ENCODE peak calls at places on chromosomes 2 and 18, in seven cellular contexts. Z, K, X, E, M, W and F are unnamed samples. For H3K36me3 and H3K9me3, the result is how much of the 10 kb centered on the place peaks cover.

GRCh38 chr18:63762518-63762917 is 12.7 kb upstream of the SERPINB7 start:
- DNase-seq in W (no peak), M (no peak), Z (no peak), K (no peak), X (no peak), E (no peak), F (no peak)

GRCh38 chr2:157420771-157421323 is 23.0 kb downstream of the CYTIP start:
- DNase-seq in X (no peak), W (no peak), K (no peak), Z (no peak), E (no peak), M (peak), F (no peak)

GRCh38 chr2:232231514-232231913 is 147.0 kb upstream of the ALPP start:
- DNase-seq in K (no peak), Z (no peak), M (no peak), E (no peak), W (no peak), X (no peak), F (peak)

GRCh38 chr18:65422544-65423136 is 328.2 kb upstream of the CDH7 start:
- DNase-seq in M (no peak), W (no peak), K (no peak), Z (no peak), E (no peak), X (no peak), F (no peak)

GRCh38 chr2:201930043-201930442 is 103.6 kb upstream of the FZD7 start:
- DNase-seq in X (no peak), W (no peak), E (no peak), M (no peak), K (no peak), Z (no peak), F (no peak)

GRCh38 chr18:6976935-6977334 is 140.7 kb downstream of the LAMA1 start:
- DNase-seq in K (no peak), X (no peak), M (no peak), E (no peak), Z (no peak), W (no peak), F (no peak)

GRCh38 chr2:15092691-15093090 is 460.2 kb downstream of the LRATD1 start:
- DNase-seq in X (no peak), Z (no peak), E (no peak), M (no peak), W (no peak), K (no peak), F (no peak)

GRCh38 chr18:44916429-44917183 is 235.9 kb downstream of the SETBP1 start:
- DNase-seq in X (no peak), Z (no peak), E (no peak), W (no peak), K (no peak), M (no peak), F (no peak)

GRCh38 chr18:3605562-3606443 is 155.8 kb downstream of the TGIF1 start:
- DNase-seq in W (no peak), M (peak), E (no peak), K (no peak), Z (no peak), X (no peak), F (no peak)

GRCh38 chr18:13181765-13182164 is 36.8 kb upstream of the LDLRAD4 start:
- DNase-seq in Z (no peak), W (no peak), M (no peak), X (no peak), K (no peak), E (no peak), F (no peak)

GRCh38 chr2:171483793-171484192 is 38.5 kb upstream of the CYBRD1 start:
- DNase-seq in Z (no peak), X (no peak), M (no peak), E (no peak), W (no peak), K (no peak), F (no peak)

GRCh38 chr2:174009488-174010223 is 44.5 kb upstream of the SP3 start:
- DNase-seq in K (no peak), W (no peak), M (no peak), Z (no peak), X (no peak), E (no peak), F (no peak)

GRCh38 chr2:237191693-237192076 is 106.0 kb downstream of the COPS8 start:
- DNase-seq in Z (no peak), W (no peak), E (no peak), X (peak), M (no peak), K (no peak), F (no peak)

GRCh38 chr18:48036641-48037421 is 106.4 kb upstream of the SMAD2 start:
- DNase-seq in Z (no peak), M (peak), K (peak), E (no peak), W (no peak), X (peak), F (no peak)

GRCh38 chr2:211468881-211469280 is 912.5 kb downstream of the CPS1 start:
- DNase-seq in M (no peak), X (no peak), Z (no peak), K (no peak), E (no peak), W (no peak), F (no peak)

DNA sequence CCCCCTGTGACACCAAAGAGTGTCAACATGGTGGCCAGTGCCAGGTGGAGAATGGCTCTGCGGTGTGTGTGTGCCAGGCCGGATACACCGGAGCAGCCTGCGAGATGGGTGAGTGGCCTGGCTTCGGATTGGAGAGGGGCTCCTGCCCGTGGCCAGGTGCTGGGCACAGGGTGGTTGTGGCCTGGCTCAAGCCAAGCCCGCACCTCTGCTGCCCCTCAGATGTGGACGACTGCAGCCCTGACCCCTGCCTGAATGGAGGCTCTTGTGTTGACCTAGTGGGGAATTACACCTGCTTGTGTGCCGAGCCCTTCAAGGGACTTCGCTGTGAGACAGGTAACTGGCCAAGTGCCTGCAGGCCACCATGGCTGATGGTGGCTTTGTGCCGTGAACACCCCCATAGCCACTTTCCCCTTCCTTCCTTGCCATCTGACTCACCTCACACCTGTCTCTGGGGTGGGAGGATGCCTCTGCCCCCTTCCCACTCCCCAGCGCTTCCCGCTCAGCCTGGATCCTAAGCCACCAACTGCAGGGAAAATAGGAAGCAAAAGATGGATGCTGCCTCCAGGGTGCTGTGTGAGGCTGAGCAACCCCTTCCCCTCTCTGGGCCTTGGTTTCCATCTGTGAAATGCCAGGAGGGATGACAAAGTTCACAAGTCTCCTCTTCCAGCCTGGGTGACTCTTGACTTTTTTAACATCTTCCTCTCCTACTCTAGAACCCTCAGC is 41.8 kb downstream of the SNED1 start:
- DNase-seq in K (no peak), W (no peak), M (no peak), Z (no peak), E (no peak), X (peak), F (no peak)
- H3K36me3 ChIP-seq in K (under half), W (under half), M (under half), Z (under half), E (under half), X (under half), F (under half)

DNA sequence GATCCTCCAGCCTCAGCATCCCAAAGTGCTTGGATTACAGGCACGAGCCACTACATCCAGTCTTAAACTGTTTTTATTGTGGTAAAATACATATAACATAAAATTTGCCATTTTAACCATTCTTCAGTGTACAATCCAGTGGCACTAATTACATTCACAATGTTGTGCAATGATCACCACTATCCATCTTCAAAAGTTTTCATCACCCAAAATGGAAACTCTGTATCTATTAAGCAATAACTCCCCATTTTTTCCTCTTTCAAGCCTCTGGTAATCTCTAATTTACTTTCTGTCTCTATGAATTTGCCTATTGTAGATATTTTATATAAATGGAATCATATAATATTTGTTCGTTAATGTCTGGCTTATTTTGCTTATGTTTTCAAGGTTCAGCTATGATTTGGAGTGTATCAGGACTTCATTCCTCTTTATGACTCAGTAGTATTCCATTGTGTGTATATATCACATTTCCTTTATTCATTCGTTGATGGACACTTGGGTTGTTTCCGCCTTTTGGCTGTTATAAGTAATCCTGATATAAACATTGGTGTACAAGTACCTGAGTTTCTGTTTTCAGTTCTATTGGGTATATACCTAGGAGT is 71.8 kb downstream of the GFPT1 start:
- DNase-seq in E (no peak), M (no peak), K (no peak), X (no peak), W (no peak), Z (no peak), F (no peak)
- H3K9me3 ChIP-seq in E (under half), M (under half), K (under half), X (under half), W (under half), Z (under half), F (under half)

DNA sequence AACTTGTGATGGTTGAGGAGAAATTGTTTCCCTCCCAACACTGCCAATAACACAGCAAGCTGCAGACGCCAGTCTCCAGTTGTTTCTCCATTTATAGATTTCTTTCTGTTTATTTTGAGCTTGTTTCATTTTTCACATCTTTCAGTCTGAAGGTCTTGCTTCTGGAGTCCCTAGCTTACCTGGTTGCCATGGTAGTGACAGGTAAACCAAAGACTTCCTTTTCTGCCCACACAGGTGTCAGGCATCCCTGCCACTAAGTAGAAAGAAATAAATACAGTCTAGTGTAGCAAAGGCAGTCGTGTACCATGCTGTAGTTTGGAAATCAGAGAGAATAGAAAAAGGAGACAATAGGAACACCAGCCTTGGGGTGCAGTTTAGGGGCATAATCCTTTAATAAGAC is 82.8 kb downstream of the MARCHF4 start:
- DNase-seq in X (no peak), W (no peak), E (no peak), M (no peak), Z (no peak), K (no peak), F (no peak)
- H3K27ac ChIP-seq in X (no peak), W (no peak), E (no peak), M (no peak), Z (no peak), K (no peak), F (no peak)

GRCh38 chr2:36854241-36854640 is 112.1 kb downstream of the STRN start:
- DNase-seq in K (no peak), Z (no peak), E (no peak), M (no peak), X (no peak), W (no peak), F (no peak)

GRCh38 chr2:36857713-36858112 is 108.6 kb downstream of the STRN start:
- DNase-seq in W (no peak), K (no peak), E (no peak), M (no peak), X (no peak), Z (no peak), F (no peak)

GRCh38 chr2:36861896-36862295 is 104.4 kb downstream of the STRN start:
- DNase-seq in E (no peak), W (no peak), Z (no peak), M (no peak), X (no peak), K (no peak), F (no peak)

GRCh38 chr2:36859366-36859792 is 107.0 kb downstream of the STRN start:
- DNase-seq in E (no peak), X (no peak), M (no peak), W (no peak), Z (no peak), K (no peak), F (no peak)

DNA sequence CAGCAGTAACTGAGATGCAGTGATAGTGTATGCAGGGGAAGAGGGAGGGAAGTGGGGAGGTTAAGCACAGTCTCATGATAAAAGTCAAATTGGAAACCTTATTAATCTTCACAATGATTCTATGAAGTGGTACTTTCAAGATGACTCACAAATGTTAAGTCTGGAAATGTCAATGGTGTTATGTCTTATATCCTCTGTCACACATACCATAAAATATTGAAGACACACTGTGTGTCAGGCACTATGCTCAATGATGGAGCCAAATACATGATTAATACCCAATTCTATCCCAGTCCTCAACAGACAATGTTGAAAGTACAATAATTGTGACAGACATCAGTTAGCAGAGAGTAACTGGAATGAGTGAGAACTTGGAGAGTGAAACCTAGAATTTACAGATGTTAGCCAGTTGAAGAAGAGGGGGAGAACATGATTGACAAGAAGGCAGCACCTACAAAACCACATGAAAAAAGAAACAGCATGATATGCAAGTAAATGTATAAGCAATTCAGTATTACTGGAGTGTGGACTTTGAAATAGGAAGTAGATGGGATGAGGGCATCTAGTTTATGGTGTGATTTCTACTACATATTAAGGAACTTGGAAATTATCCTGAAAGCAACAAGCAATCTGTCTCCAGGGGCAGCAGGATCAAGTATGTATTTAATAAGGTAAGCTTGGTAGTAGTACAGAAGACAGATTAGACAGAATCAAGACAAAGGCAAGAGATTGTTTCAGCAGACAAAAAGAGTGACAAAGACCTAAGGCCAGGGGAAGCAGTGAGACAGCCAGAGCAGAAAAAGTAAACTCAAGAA is 107.6 kb downstream of the STRN start:
- DNase-seq in K (no peak), W (no peak), E (no peak), Z (no peak), X (no peak), M (no peak), F (no peak)
- H3K36me3 ChIP-seq in K (under half), W (half or more), E (under half), Z (under half), X (under half), M (under half), F (under half)

GRCh38 chr2:46717733-46718121 is 197.9 kb downstream of the MCFD2 start:
- DNase-seq in K (no peak), Z (no peak), M (no peak), W (no peak), X (no peak), E (no peak), F (no peak)

GRCh38 chr2:46716806-46717732 is 198.5 kb downstream of the MCFD2 start:
- DNase-seq in E (no peak), M (no peak), X (no peak), K (no peak), W (no peak), Z (no peak), F (no peak)

GRCh38 chr2:46719499-46719898 is 196.1 kb downstream of the MCFD2 start:
- DNase-seq in E (no peak), W (no peak), Z (no peak), M (no peak), K (no peak), X (no peak), F (no peak)

GRCh38 chr2:46718797-46719196 is 196.8 kb downstream of the MCFD2 start:
- DNase-seq in Z (no peak), E (no peak), X (no peak), M (no peak), K (no peak), W (no peak), F (no peak)

GRCh38 chr2:46715541-46715940 is 200.1 kb downstream of the MCFD2 start:
- DNase-seq in E (no peak), W (no peak), K (no peak), X (no peak), Z (no peak), M (no peak), F (no peak)
- H3K9me3 ChIP-seq in E (under half), W (under half), K (under half), X (under half), Z (under half), M (half or more), F (under half)

DNA sequence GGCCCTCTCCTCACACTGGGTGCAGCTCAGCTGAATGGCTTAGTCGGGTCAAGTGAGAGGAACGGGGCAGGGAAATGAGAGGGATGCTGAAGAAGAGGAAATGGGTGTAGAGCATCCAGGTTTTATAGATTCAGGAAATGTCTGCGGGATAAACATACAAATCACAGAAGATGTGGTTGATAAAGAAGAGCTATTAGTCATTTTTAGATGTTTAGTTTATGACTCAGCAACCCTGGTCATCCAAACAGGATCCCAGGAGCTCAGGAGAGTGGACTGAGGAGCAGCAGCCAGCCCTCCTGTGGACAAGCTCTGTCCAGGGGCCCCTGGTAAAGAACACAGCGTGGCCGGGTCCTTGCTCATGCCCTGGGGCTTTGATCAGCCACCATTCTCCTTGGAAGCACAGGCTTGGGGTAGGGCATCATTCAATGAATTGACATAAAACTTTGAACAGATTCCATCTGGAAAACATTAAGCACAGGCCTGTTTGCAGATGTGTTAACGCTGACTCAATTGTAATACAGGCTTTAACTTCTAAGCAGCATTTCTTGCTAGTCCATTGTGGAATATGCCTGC is 83.0 kb downstream of the NPAS2 start:
- DNase-seq in Z (no peak), E (no peak), W (no peak), K (no peak), X (no peak), M (no peak), F (no peak)
- H3K27ac ChIP-seq in Z (no peak), E (peak), W (peak), K (no peak), X (no peak), M (no peak), F (no peak)

GRCh38 chr2:47778698-47779415 is 4.1 kb upstream of the MSH6 start:
- DNase-seq in X (no peak), K (no peak), Z (no peak), M (no peak), W (no peak), E (no peak), F (no peak)
- H3K36me3 ChIP-seq in X (under half), K (under half), Z (under half), M (under half), W (under half), E (under half), F (under half)